ENCODE peak calls at places on chromosomes 12 and 14, in ten cellular contexts. G is GM06990, A is progenitor cell of endocrine pancreas, E is osteoblast, L is GM12865, Q is lower leg skin, Y is HFFc6, N is astrocyte of the spinal cord, V is psoas muscle, Z is fibroblast of lung. U is an unnamed sample.
A peak's percentile ranks its signal among the peaks of the same experiment; 100 is the strongest.

GRCh38 chr12:48486261-48486660 is 4.0 kb downstream of the C12orf54 start:
- DNase-seq in V (no peak), L (no peak), Y (no peak), N (no peak), Q (no peak), A (no peak), E (no peak), G (no peak), Z (no peak), U (no peak)

GRCh38 chr12:48995061-48995879 is 3.9 kb downstream of the DDN start:
- DNase-seq in E (peak; percentile 100), Y (peak; percentile 76), N (peak; percentile 70), L (peak; percentile 59), Z (peak; percentile 79), Q (peak; percentile 71), A (peak; percentile 75), G (peak; percentile 53), V (peak; percentile 90), U (peak; percentile 89)

GRCh38 chr14:102057480-102058114 is 29.2 kb downstream of the HSP90AA1 start:
- DNase-seq in E (peak; percentile 68), V (peak; percentile 37), L (no peak), Z (no peak), A (no peak), Y (no peak), Q (no peak), G (no peak), N (no peak), U (no peak)

GRCh38 chr12:89481218-89481914 is 43.2 kb downstream of the GALNT4 start:
- DNase-seq in Z (peak; percentile 56), V (no peak), Q (no peak), A (no peak), N (no peak), E (no peak), L (no peak), Y (no peak), G (no peak), U (no peak)

GRCh38 chr12:12835378-12836145 is 22.4 kb downstream of the DDX47 start:
- DNase-seq in L (no peak), V (no peak), Y (peak; percentile 74), Z (no peak), E (no peak), Q (no peak), G (no peak), A (no peak), N (peak; percentile 14), U (no peak)

GRCh38 chr12:130013771-130014484 is 110.1 kb upstream of the TMEM132D start:
- DNase-seq in L (peak; percentile 36), G (peak; percentile 13), Z (peak; percentile 4), A (peak; percentile 69), Y (no peak), V (no peak), N (peak; percentile 11), Q (peak; percentile 29), E (peak; percentile 90), U (peak; percentile 79)

GRCh38 chr14:71985538-71986234 is 53.5 kb downstream of the RGS6 start:
- DNase-seq in Y (no peak), G (no peak), E (peak; percentile 5), N (peak; percentile 1), Z (no peak), L (no peak), V (no peak), Q (no peak), A (no peak), U (no peak)

GRCh38 chr12:125968413-125968812 is 903.2 kb downstream of the AACS start:
- DNase-seq in G (no peak), N (no peak), A (no peak), L (no peak), Q (no peak), E (no peak), Z (no peak), Y (no peak), V (no peak), U (no peak)

GRCh38 chr14:103551338-103551762 is 11.1 kb downstream of the BAG5 start:
- DNase-seq in N (no peak), Q (peak; percentile 42), G (no peak), E (peak; percentile 80), V (peak; percentile 84), Y (no peak), L (no peak), Z (no peak), A (no peak), U (no peak)

GRCh38 chr12:6367065-6367968 is 8.0 kb downstream of the SCNN1A start:
- DNase-seq in Q (no peak), N (no peak), A (no peak), Z (peak; percentile 59), Y (no peak), V (no peak), G (no peak), L (peak; percentile 63), E (peak; percentile 88), U (peak; percentile 85)

DNA sequence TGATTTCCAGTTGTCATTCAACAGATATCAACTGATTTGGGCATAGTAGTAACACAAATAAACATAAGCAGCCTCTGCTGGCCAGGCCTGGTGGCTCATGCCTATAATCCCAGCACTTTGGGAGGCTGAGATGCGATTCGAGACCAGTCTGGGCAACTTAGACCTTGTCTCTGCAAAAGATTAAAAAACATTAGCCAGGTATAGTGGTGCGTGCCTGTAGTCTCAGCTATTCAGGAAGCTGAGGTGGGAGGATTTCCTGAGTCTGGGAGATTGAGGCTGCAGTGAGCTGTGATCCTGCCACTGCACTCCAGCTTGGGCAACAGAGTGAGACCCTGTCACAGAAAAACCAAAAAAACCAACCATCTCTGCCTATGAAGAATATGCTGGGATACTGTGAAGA is 7.1 kb downstream of the METAP2 start:
- DNase-seq in Y (no peak), G (no peak), V (no peak), N (no peak), E (no peak), L (no peak), Z (no peak), A (no peak), Q (no peak), U (no peak)
- TF ChIP-seq CTCF in Y (no peak), G (no peak), V (no peak), N (no peak), E (peak; percentile 7), L (no peak), Z (no peak), A (no peak), Q (no peak), U (no peak)

GRCh38 chr12:118299791-118300460 is 72.8 kb downstream of the TAOK3 start:
- DNase-seq in A (no peak), G (no peak), V (no peak), Q (no peak), E (no peak), N (peak; percentile 18), L (no peak), Y (no peak), Z (peak; percentile 51), U (no peak)
- TF ChIP-seq CTCF in A (no peak), G (peak; percentile 7), V (no peak), Q (no peak), E (no peak), N (peak; percentile 7), L (no peak), Y (peak; percentile 13), Z (no peak), U (no peak)

DNA sequence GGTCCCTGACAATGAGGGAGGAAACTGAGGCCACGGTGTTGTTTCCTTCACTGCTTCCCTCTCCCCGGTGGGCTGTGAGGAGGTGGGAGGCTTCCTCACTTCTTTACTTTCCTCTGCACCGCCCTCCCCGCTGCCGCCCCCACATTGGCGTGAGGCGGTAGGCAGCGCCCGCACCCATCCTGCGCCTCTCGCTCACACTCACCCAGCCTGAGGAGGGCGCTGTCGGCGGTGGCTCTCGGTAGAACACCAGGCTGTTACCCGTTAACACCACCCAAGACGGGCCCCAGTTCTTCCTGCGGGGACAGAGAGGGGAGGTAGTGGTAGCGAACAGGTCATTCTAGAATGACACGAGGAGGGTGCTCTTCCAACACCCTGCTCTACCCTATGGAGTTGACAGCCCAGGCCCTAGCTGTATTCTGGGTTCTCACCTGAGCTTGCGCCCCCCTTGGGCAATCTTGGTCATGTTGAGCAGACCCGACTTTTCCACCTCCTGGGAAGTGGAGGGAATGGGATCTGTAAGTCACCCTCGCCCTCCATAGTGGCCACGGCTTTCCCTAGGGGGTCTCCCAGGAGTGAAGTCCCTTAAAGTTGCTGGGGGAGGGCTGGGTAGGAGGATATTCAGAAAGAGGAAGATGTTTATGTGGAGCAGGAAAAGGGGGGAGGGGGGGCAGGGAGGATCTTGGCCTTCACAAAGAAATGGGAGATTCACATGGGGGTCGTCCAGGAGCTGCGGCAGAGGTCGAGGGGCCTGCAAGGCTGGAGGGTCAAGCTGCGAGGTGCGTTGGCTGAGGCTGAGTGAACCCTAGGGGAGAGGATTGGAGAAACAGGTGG is 3.3 kb downstream of the ARHGAP9 start:
- DNase-seq in A (no peak), Y (no peak), V (no peak), G (no peak), L (peak; percentile 78), Z (no peak), Q (no peak), N (no peak), E (peak; percentile 76), U (peak; percentile 82)
- TF ChIP-seq CTCF in A (peak; percentile 31), Y (peak; percentile 56), V (no peak), G (peak; percentile 74), L (peak; percentile 66), Z (no peak), Q (no peak), N (no peak), E (no peak), U (peak; percentile 68)

DNA sequence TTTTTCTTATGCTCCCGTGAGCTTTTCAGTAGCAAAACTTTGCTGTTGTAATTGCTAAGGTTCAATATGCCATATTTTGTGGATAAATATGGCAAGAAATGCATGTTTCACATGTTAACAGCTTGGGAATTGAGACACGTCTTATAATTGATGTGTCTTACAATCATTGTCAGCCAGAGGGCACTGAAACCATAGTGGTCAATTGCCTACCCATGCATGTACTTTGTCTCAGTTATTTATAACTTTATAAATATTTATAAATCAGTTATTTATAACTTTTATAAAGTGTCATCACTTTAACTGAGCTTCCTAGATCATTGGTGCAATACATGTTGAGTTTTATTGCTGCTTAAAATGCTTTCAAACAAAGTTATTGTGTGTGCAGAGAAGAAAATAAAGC is 82.0 kb downstream of the CATSPERB start:
- DNase-seq in G (no peak), N (peak; percentile 16), V (no peak), L (peak; percentile 46), Q (peak; percentile 21), Y (peak; percentile 12), Z (peak; percentile 59), E (peak; percentile 79), A (no peak), U (peak; percentile 64)
- TF ChIP-seq CTCF in G (peak; percentile 57), N (peak; percentile 35), V (peak; percentile 41), L (peak; percentile 39), Q (no peak), Y (peak; percentile 77), Z (peak; percentile 47), E (peak; percentile 55), A (peak; percentile 53), U (no peak)

DNA sequence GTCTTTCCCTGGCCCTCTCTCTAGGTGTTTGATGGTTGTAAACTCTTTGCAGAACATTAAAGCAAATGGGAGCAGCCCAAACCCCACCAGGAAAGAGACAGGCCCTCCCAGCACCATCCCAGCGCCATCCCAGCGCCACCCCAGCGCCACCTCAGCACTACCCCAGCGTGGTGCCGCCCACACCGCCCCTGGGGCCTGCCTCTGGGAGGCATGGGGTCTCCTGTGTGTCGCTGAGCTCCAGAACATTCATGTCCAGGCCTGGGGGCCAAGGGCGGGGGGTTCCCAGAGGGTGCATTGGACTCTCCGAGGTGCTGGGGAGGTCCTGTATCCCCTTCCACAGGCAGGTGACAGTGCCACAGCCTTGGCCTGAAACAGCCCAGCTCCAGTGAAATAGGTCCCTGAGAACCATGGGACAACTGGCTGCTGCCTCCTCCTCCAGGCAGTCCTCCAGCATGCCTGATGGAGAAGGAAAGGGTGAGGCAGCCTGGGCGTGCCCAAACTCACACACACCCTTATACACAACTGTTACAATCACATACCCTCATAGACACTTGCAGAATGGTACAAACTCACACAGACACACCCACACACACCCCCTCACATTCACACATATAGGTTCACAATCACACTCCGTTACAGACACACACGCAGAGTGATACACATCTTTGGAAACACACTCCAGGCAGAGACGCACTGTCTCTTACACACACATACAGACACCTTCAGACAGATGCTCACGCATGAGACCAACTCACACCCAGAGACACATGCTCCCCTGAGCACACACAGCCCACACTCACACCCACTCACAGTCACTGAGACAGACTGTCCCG is 44.4 kb upstream of the NCOR2 start:
- DNase-seq in A (no peak), N (no peak), V (peak; percentile 38), L (no peak), Z (no peak), Q (no peak), Y (no peak), G (no peak), E (peak; percentile 54), U (no peak)
- TF ChIP-seq CTCF in A (no peak), N (no peak), V (no peak), L (no peak), Z (no peak), Q (no peak), Y (no peak), G (no peak), E (no peak), U (no peak)